ENCODE peak calls at places on chromosome 20, in seven cellular contexts. Y is mesendoderm, G is H9, R is H1, C is GM23248, I is PC-3, J is fibroblast of lung. T is an unnamed sample.
A peak's percentile ranks its signal among the peaks of the same experiment; 100 is the strongest.

GRCh38 chr20:45359406-45360148 is 3.4 kb upstream of the SYS1 start:
- DNase-seq in Y (no peak), G (no peak), R (no peak), C (peak; percentile 23), I (no peak), J (peak; percentile 67), T (peak; percentile 79)

GRCh38 chr20:17395729-17396128 is 135.4 kb downstream of the BFSP1 start:
- DNase-seq in Y (no peak), G (no peak), R (no peak), C (no peak), I (no peak), J (no peak), T (no peak)

GRCh38 chr20:21100590-21101452 is 5.3 kb downstream of the LINC00237 start:
- DNase-seq in Y (peak; percentile 75), G (peak; percentile 79), R (peak; percentile 60), C (peak; percentile 26), I (no peak), J (peak; percentile 66), T (no peak)

GRCh38 chr20:57553376-57554018 is 7.4 kb upstream of the PCK1 start:
- DNase-seq in Y (no peak), G (no peak), R (no peak), C (no peak), I (no peak), J (no peak), T (no peak)

GRCh38 chr20:33839591-33839990 is 28.4 kb downstream of the CHMP4B start:
- DNase-seq in Y (no peak), G (no peak), R (no peak), C (no peak), I (no peak), J (no peak), T (no peak)

GRCh38 chr20:45138451-45139300 is 14.4 kb upstream of the WFDC12 start:
- DNase-seq in Y (peak; percentile 74), G (peak; percentile 84), R (peak; percentile 56), C (peak; percentile 43), I (peak; percentile 86), J (no peak), T (no peak)

GRCh38 chr20:13149371-13149770 is 71.7 kb upstream of the ISM1 start:
- DNase-seq in Y (no peak), G (no peak), R (no peak), C (peak; percentile 44), I (no peak), J (no peak), T (no peak)

GRCh38 chr20:6731951-6732580 is 35.4 kb upstream of the BMP2 start:
- DNase-seq in Y (no peak), G (no peak), R (no peak), C (no peak), I (no peak), J (peak; percentile 14), T (no peak)

GRCh38 chr20:42886801-42887200 is 302.9 kb downstream of the PTPRT start:
- DNase-seq in Y (peak; percentile 6), G (no peak), R (no peak), C (no peak), I (no peak), J (no peak), T (no peak)

GRCh38 chr20:41800040-41800439 is 181.9 kb upstream of the CHD6 start:
- DNase-seq in Y (no peak), G (no peak), R (no peak), C (no peak), I (no peak), J (no peak), T (no peak)

DNA sequence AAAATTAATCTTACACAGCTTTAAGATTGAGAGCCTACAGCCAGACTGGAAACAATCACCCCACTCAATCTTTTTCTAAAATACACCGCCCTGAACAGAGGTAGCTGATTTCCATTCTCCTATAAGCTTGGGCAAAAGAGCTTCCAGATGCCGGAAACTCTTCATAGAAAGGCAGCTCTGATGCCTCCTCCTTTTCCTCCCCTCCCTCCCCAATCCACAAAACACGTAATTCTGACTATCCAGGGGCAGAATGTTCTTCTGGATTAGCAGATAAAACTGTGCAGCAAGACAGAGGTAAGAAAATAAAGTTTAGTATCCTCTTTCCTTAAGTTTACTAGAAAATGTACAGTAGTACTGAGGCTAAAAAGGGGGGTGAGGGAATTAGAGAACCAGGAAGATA is 15.8 kb downstream of the ADNP start:
- DNase-seq in Y (no peak), G (no peak), R (no peak), C (peak; percentile 82), I (peak; percentile 22), J (no peak), T (peak; percentile 36)
- H3K79me2 ChIP-seq in Y (peaks cover 91% of the 10 kb centered on the region), G (peaks cover 82% of the 10 kb centered on the region), R (peaks cover 100% of the 10 kb centered on the region), C (peaks cover 98% of the 10 kb centered on the region), I (peaks cover 99% of the 10 kb centered on the region), J (peaks cover 94% of the 10 kb centered on the region), T (peaks cover 100% of the 10 kb centered on the region)

DNA sequence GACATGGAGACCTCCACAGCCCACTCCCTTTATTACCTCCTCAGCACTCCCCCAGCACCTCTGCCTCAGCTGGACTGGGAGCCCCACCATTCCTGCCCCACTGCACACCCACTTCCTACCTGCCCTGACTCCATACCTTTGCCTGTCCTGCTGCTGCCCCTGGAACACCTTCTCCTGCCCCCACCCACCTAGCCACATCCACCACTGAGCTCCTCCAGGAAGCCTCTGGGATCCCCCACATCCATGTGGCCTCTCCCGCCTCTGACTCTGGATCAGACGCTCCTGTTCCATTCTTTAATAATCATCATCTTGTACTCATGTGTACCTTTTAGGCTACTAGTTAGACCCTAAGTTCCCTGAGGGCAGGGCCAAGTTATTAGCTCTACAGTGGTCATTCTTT is 2.2 kb upstream of the SDCBP2 start:
- DNase-seq in Y (no peak), G (peak; percentile 18), R (no peak), C (no peak), I (no peak), J (no peak), T (no peak)
- H3K79me2 ChIP-seq in Y (peaks cover 24% of the 10 kb centered on the region), G (peaks cover 3% of the 10 kb centered on the region), R (peaks cover 46% of the 10 kb centered on the region), C (peaks cover 88% of the 10 kb centered on the region), I (peaks cover 81% of the 10 kb centered on the region), J (peaks cover 33% of the 10 kb centered on the region), T (peaks cover 66% of the 10 kb centered on the region)

DNA sequence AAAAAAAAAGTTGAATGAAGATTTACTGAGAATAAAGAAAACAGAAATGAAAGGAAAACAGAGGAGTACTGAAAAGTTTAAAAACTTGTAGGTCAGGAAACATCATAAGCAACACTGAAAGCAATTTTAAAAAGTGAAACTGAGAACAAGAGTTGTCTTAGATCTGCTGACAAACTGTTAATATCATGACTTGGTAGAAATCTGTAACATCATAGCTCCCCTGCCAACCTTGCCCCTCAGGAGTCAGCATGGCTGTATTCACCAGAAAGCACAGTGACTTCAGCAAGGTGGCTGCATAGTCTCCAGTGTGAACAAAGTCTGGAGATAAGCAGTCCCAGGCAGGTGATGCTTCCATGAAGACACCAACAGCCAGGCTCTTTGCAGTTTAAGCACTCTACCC is 5.3 kb downstream of the NAA20 start:
- DNase-seq in Y (peak; percentile 6), G (no peak), R (no peak), C (no peak), I (no peak), J (no peak), T (no peak)
- H3K79me2 ChIP-seq in Y (peaks cover 48% of the 10 kb centered on the region), G (peaks cover 11% of the 10 kb centered on the region), R (peaks cover 75% of the 10 kb centered on the region), C (peaks cover 100% of the 10 kb centered on the region), I (peaks cover 100% of the 10 kb centered on the region), J (peaks cover 80% of the 10 kb centered on the region), T (peaks cover 99% of the 10 kb centered on the region)

DNA sequence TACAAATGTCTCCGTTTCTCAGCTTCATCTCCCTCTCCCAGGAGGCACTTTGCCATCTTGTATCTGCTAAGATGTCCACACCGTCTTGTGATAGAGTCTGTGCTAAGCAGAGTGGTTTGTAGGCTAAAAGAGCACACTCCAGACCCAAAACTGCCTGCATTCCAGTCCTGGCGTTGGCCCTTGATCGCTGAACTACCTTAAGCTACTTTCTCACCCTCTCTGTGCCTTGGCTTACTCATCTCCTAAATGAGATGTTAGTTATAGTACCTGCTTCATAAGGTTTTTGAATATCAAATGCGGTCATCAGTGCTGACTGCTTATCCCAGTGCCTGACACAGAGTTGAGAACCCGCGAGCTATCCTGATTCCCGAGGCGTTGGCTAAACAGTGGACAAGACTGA is 14.0 kb downstream of the CASS4 start:
- DNase-seq in Y (no peak), G (no peak), R (no peak), C (no peak), I (no peak), J (no peak), T (no peak)
- H3K79me2 ChIP-seq in Y (no peaks in the 10 kb centered on the region), G (no peaks in the 10 kb centered on the region), R (no peaks in the 10 kb centered on the region), C (peaks cover 52% of the 10 kb centered on the region), I (no peaks in the 10 kb centered on the region), J (peaks cover 31% of the 10 kb centered on the region), T (peaks cover 3% of the 10 kb centered on the region)

GRCh38 chr20:38833857-38834164 is 28.3 kb downstream of the PPP1R16B start:
- DNase-seq in Y (no peak), G (no peak), R (no peak), C (no peak), I (no peak), J (no peak), T (no peak)

GRCh38 chr20:38835792-38836191 is 30.3 kb downstream of the PPP1R16B start:
- DNase-seq in Y (no peak), G (no peak), R (no peak), C (no peak), I (no peak), J (no peak), T (no peak)

GRCh38 chr20:38836991-38837390 is 31.5 kb downstream of the PPP1R16B start:
- DNase-seq in Y (no peak), G (no peak), R (no peak), C (no peak), I (no peak), J (no peak), T (no peak)

GRCh38 chr20:38833154-38833856 is 27.8 kb downstream of the PPP1R16B start:
- DNase-seq in Y (no peak), G (no peak), R (no peak), C (no peak), I (no peak), J (no peak), T (no peak)

DNA sequence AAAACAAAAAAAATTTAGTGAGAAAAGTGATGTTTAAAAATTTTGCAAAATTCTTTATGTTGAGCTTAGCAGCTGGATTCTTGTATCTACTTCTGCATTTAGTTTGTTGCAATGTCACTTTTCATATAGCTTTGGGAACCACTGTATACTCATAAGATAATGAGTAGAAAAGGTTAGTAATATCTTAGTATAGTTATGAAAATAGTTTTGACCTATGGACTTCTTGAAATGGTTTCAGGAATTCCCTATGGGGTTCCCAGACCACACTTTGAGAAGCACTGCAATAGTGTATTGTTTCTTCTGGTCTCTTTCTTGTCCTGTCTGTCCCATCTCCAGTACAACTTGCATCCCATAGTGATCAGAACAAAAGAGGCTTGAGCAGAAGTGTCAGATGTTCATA is 29.4 kb downstream of the PPP1R16B start:
- DNase-seq in Y (no peak), G (no peak), R (no peak), C (no peak), I (no peak), J (no peak), T (no peak)
- H3K79me2 ChIP-seq in Y (no peaks in the 10 kb centered on the region), G (no peaks in the 10 kb centered on the region), R (no peaks in the 10 kb centered on the region), C (no peaks in the 10 kb centered on the region), I (no peaks in the 10 kb centered on the region), J (no peaks in the 10 kb centered on the region), T (no peaks in the 10 kb centered on the region)

GRCh38 chr20:62330576-62331317 is 27.9 kb downstream of the ADRM1 start:
- DNase-seq in Y (no peak), G (no peak), R (no peak), C (no peak), I (no peak), J (no peak), T (no peak)
- H3K79me2 ChIP-seq in Y (no peaks in the 10 kb centered on the region), G (no peaks in the 10 kb centered on the region), R (no peaks in the 10 kb centered on the region), C (no peaks in the 10 kb centered on the region), I (no peaks in the 10 kb centered on the region), J (no peaks in the 10 kb centered on the region), T (no peaks in the 10 kb centered on the region)